ENCODE peak calls at places on chromosomes 7 and 10, in five cellular contexts. X, H, M, G and E are unnamed samples.

GRCh38 chr10:106830466-106830865 is 334.0 kb downstream of the SORCS1 start:
- DNase-seq in M (no peak), G (no peak), H (no peak), X (peak), E (no peak)

GRCh38 chr7:157701395-157701794 is 364.6 kb downstream of the DNAJB6 start:
- DNase-seq in H (no peak), G (no peak), X (no peak), M (no peak), E (no peak)

GRCh38 chr10:61902448-61903183 is 1.1 kb downstream of the ARID5B start:
- DNase-seq in G (peak), M (peak), X (no peak), H (peak), E (no peak)

GRCh38 chr10:103333934-103334520 is 16.9 kb downstream of the PCGF6 start:
- DNase-seq in H (no peak), G (no peak), M (peak), X (no peak), E (no peak)

GRCh38 chr7:140592957-140593356 is 47.7 kb downstream of the DENND2A start:
- DNase-seq in H (no peak), G (no peak), M (no peak), X (no peak), E (no peak)

GRCh38 chr10:29784175-29784773 is 149.5 kb upstream of the SVIL start:
- DNase-seq in M (peak), H (peak), X (no peak), G (peak), E (peak)

GRCh38 chr10:106711313-106711906 is 453.1 kb downstream of the SORCS1 start:
- DNase-seq in H (no peak), G (no peak), M (no peak), X (peak), E (peak)

GRCh38 chr7:6578114-6579084 is 1.1 kb downstream of the ZDHHC4 start:
- DNase-seq in G (no peak), M (peak), X (no peak), H (no peak), E (no peak)

GRCh38 chr7:21412291-21412896 is 15.5 kb upstream of the SP4 start:
- DNase-seq in G (no peak), X (no peak), H (no peak), M (no peak), E (no peak)

GRCh38 chr10:129626801-129627434 is 159.9 kb downstream of the MGMT start:
- DNase-seq in X (no peak), H (no peak), G (no peak), M (no peak), E (no peak)

GRCh38 chr7:42981595-42981994 is 49.4 kb downstream of the MRPL32 start:
- DNase-seq in G (no peak), X (no peak), H (no peak), M (no peak), E (no peak)
- TF ChIP-seq CTCF in G (no peak), X (no peak), H (no peak), M (no peak), E (no peak)

DNA sequence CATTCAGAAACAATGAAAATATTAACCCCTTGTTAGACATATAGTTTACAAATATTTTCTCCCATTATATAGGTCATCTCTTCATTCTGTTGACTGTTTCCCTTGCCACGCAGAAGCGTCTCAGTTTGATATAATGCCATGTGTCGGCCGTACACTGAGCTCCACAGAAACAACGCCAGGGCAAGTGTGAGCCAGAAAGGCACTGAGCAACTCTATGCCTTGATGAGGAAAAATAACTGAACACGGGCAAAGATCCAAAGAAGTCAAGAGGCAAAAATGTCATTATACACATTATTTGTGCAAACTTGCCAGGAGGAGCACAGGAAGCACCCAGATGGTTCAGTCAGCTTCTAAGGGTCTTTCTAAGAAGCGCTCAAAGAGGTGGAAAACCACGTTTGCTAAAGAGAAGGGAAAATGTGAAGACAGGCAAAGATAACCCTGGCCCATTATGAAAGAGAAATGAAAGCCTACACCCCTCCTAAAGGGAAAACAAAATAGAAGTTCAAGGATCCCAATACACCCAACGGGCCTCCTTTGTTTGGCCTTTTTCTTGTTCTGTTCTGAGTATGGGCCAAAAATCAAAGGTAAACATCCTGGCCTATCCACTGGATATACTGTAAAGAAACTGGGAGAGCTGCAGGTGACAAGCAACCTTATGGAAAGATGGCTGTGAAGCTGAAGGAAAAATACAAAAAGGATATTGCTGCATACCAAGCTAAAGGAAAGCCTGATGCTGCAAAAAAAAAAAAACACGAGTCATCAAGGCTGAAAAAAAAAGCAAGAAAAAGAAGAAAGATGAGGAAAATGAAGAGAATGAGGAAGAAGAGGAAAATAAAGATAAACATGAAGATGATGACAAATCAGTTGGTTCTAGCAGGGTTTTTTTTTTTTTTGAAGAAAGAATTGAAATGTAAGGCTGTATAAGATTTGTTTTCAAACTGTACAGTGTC is 15.5 kb downstream of the ARHGAP12 start:
- DNase-seq in H (no peak), G (no peak), X (no peak), M (peak), E (no peak)
- H3K4me3 ChIP-seq in H (no peak), G (no peak), X (no peak), M (peak), E (no peak)

GRCh38 chr7:30446266-30446665 is 32.3 kb downstream of the NOD1 start:
- DNase-seq in H (no peak), X (no peak), G (peak), M (no peak), E (no peak)

GRCh38 chr7:30445770-30446169 is 32.8 kb downstream of the NOD1 start:
- DNase-seq in M (peak), H (peak), X (peak), G (peak), E (no peak)

GRCh38 chr7:30448461-30449189 is 30.0 kb downstream of the NOD1 start:
- DNase-seq in M (no peak), X (no peak), G (peak), H (no peak), E (no peak)

GRCh38 chr7:30450123-30450982 is 28.2 kb downstream of the NOD1 start:
- DNase-seq in H (no peak), G (no peak), M (no peak), X (no peak), E (no peak)

DNA sequence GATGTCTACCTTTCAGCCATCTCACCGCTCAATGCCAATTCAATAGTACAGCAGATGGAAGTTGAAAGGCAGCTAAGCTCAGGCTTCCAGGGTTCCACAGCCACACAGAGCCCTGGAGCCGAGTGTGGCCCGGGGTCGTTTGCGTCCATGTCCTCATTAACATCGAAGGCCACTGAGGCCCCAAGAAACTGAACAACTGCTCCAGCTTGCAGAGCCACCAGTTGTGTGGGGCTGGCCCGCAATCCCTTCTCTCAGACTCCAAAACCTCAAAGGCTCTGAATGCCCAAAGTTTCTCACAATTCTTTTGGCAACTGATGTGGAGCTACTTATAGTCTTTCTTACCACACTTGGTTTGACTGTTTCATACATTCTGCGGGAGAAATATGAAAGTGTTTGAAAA is 31.1 kb downstream of the NOD1 start:
- DNase-seq in H (no peak), G (peak), M (no peak), X (no peak), E (no peak)
- TF ChIP-seq CTCF in H (no peak), G (no peak), M (no peak), X (no peak), E (no peak)

GRCh38 chr7:27641576-27642230 is 21.0 kb downstream of the HIBADH start:
- DNase-seq in G (no peak), X (no peak), M (peak), H (no peak), E (no peak)
- H3K4me3 ChIP-seq in G (no peak), X (no peak), M (no peak), H (no peak), E (no peak)